ENCODE peak calls at places on chromosome 22, in four cellular contexts. O is EL, W is NCI-H1105 treated with DMSO at 0.1 percent for 48 hours, Y is fibroblast of lung. Z is an unnamed sample.

GRCh38 chr22:19809741-19810140 is 44.9 kb downstream of the GNB1L start:
- DNase-seq in O (no peak), W (no peak), Y (no peak), Z (no peak)

GRCh38 chr22:49508561-49508960 is 319.1 kb downstream of the BRD1 start:
- DNase-seq in O (no peak), W (no peak), Y (no peak), Z (no peak)

GRCh38 chr22:50268655-50269113 is 1.5 kb downstream of the MAPK11 start:
- DNase-seq in O (no peak), W (peak; percentile 58), Y (no peak), Z (no peak)

GRCh38 chr22:47160141-47160541 is 397.7 kb downstream of the TBC1D22A start:
- DNase-seq in O (no peak), W (no peak), Y (no peak), Z (no peak)

GRCh38 chr22:24580276-24580675 is 12.6 kb downstream of the LRRC75B start:
- DNase-seq in O (peak; percentile 76), W (no peak), Y (peak; percentile 87), Z (no peak)

GRCh38 chr22:49968313-49968830 is 7.8 kb downstream of the PIM3 start:
- DNase-seq in O (no peak), W (no peak), Y (no peak), Z (no peak)

GRCh38 chr22:48841881-48842582 is 985.6 kb downstream of the BRD1 start:
- DNase-seq in O (no peak), W (no peak), Y (no peak), Z (no peak)

GRCh38 chr22:50528682-50529415 is 963 bp downstream of the TYMP start:
- DNase-seq in O (no peak), W (no peak), Y (no peak), Z (no peak)

GRCh38 chr22:20550851-20551744 is 43.7 kb downstream of the MED15 start:
- DNase-seq in O (peak; percentile 76), W (no peak), Y (peak; percentile 54), Z (no peak)

Z was measured in HuH-7.